ENCODE peak calls at places on chromosomes 4 and X, in seven cellular contexts. E is mammary epithelial cell, K is astrocyte of the cerebellum, R is lower lobe of right lung, M is K562, V is heart left ventricle, S is heart right ventricle. O is an unnamed sample.

GRCh38 chr4:7725951-7726350 is 213.7 kb downstream of the AFAP1 start:
- DNase-seq in E (peak), K (no peak), R (no peak), M (no peak), V (no peak), S (peak), O (no peak)

GRCh38 chr4:80090101-80090500 is 17.1 kb upstream of the ANTXR2 start:
- DNase-seq in E (no peak), K (no peak), R (no peak), M (no peak), V (no peak), S (no peak), O (no peak)

GRCh38 chrX:39261446-39262147 is 460.3 kb downstream of the MID1IP1 start:
- DNase-seq in E (peak), K (no peak), R (no peak), M (peak), V (no peak), S (no peak), O (peak)

GRCh38 chr4:5143940-5144339 is 92.7 kb downstream of the STK32B start:
- DNase-seq in E (no peak), K (no peak), R (no peak), M (no peak), V (no peak), S (no peak), O (no peak)

GRCh38 chr4:82652062-82652461 is 90.3 kb upstream of the TMEM150C start:
- DNase-seq in E (no peak), K (no peak), R (no peak), M (no peak), V (no peak), S (no peak), O (no peak)

GRCh38 chr4:99946346-99947189 is at the start of gene DNAJB14:
- DNase-seq in E (peak), K (no peak), R (peak), M (peak), V (peak), S (peak), O (no peak)

GRCh38 chr4:107740381-107740780 is 20.3 kb upstream of the PAPSS1 start:
- DNase-seq in E (no peak), K (no peak), R (no peak), M (no peak), V (no peak), S (no peak), O (no peak)

GRCh38 chrX:12225073-12225472 is 86.8 kb downstream of the FRMPD4 start:
- DNase-seq in E (no peak), K (no peak), R (no peak), M (no peak), V (no peak), S (no peak), O (no peak)

GRCh38 chr4:84176061-84176460 is 323.0 kb downstream of the NKX6-1 start:
- DNase-seq in E (no peak), K (no peak), R (no peak), M (no peak), V (no peak), S (no peak), O (no peak)

GRCh38 chrX:30935985-30936384 is 46.9 kb upstream of the TAB3 start:
- DNase-seq in E (peak), K (no peak), R (no peak), M (peak), V (no peak), S (peak), O (peak)
- TF ChIP-seq CTCF in E (peak), K (peak), R (no peak), M (peak), V (no peak), S (no peak), O (peak)

DNA sequence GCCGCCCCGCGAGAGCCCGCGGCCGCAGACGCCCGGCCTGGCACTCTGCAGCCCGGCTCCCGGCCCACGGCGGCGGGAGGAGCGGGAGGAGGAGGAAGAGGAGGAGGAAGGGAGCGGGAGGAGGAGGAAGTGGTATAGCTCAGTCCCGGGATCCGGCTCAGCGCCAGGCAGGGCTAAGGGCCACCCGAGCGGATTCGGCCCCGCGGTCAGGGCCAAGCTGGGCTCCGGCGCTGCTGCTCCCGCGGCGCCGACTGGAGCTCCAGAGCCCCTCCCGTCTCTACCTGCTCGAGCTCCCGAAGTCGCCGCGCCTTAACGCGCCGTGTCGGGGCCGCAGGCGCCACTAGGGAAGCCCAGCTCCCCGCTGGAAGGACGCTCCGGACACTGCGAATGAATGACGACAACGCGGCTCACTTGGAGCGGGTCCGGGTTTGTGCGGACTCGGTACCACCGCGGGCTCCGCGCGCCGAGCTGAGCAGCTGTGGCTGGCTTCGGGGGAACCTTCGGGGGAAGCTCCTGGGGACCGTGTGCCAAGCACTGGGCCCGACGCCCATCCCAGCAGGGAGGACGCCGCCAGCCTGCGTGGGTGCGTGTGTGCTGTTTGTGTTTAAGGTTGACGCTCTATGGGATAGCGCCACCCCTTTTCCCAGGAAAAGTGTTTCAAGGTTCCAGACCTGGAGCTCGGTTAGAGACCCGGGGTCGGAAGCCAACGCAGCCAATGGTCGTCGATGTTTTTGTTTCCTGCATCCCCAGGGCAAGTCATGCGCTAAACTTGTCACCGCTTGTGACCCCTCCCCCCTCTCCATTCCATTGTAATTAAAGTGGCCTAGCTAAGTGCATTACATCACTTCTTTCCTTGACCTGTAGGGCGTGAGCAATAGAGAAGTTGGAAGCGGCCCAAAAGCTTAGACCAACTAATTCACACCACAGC is at the start of gene TBC1D9:
- DNase-seq in E (peak), K (peak), R (peak), M (no peak), V (peak), S (peak), O (peak)
- H3K4me3 ChIP-seq in E (peak), K (peak), R (peak), M (no peak), V (peak), S (peak), O (peak)

DNA sequence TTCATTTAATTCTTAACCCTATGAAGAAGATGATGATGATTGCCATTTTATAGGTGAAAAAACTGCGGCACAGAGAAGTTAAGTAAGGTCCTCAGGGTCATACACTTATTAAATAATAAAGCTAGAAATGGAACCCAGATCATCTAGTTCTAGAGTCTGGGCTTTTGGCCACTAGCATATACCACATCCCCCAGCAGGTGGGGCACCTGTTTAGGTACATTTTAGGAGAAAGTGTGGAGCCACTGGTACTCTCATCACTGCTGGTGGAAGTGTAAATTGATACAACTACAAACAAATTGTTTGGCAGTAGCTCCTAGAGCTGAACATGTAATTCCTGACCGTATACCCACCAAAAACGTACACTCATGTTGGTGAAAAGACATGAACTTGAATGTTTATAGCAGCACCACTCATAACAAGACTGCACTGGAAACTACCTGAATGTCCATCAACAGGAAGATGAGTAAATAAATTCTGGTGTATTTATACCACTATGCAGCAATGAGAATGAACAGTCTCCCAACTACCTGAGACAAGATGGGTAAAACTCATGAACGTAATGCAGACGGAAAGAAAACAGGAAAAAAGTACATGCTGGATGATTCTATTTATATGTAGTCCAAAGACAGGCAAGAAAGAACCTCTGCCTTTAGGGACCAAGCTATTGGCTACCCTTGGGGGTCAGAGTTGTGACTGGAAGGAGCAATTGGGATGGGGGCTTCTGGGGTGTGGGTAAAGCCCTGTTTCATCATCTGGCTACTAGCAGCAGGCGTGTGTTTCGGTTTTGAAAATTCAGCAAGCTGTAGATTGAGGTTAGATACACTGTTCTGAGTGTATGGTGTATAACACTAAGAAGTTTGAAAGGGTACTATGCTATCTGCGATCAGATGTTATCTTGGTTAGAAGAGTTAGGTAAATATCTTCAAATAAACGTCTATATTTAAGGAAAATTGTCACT is 72.3 kb upstream of the ADGRG2 start:
- DNase-seq in E (no peak), K (no peak), R (no peak), M (no peak), V (no peak), S (no peak), O (no peak)
- TF ChIP-seq CTCF in E (peak), K (no peak), R (no peak), M (no peak), V (no peak), S (no peak), O (no peak)

DNA sequence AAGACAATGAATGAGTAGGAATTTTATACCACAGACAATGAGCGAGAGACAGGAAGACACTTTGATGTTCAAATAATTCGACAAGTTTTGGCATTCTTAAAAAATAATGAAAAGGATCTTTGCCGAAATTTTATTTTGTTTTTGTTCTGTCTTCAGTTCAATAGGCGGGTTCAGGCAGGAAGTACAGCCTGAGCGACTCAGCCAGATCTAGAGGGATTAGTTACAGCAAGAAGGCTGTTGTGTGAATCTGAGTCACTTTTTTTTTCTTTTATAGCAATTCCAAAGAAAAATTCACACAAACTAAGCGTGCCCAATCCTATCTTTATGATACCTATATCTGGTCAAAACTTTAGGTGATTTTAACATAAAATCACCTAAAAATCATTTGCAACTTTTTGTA is 505.4 kb upstream of the FAM241A start:
- DNase-seq in E (peak), K (no peak), R (no peak), M (no peak), V (no peak), S (no peak), O (no peak)
- H3K4me3 ChIP-seq in E (no peak), K (no peak), R (no peak), M (no peak), V (no peak), S (no peak), O (no peak)

GRCh38 chr4:105496899-105497298 is 23.0 kb upstream of the PPA2 start:
- DNase-seq in E (no peak), K (no peak), R (no peak), M (no peak), V (no peak), S (no peak), O (no peak)
- TF ChIP-seq CTCF in E (peak), K (peak), R (peak), M (peak), V (no peak), S (peak), O (peak)

GRCh38 chr4:21126113-21126512 is 425.9 kb downstream of the PACRGL start:
- DNase-seq in E (no peak), K (no peak), R (no peak), M (no peak), V (no peak), S (no peak), O (no peak)

GRCh38 chr4:21136231-21136630 is 436.0 kb downstream of the PACRGL start:
- DNase-seq in E (no peak), K (no peak), R (no peak), M (no peak), V (no peak), S (no peak), O (no peak)

GRCh38 chr4:21134994-21135393 is 434.7 kb downstream of the PACRGL start:
- DNase-seq in E (peak), K (peak), R (no peak), M (no peak), V (no peak), S (no peak), O (peak)

DNA sequence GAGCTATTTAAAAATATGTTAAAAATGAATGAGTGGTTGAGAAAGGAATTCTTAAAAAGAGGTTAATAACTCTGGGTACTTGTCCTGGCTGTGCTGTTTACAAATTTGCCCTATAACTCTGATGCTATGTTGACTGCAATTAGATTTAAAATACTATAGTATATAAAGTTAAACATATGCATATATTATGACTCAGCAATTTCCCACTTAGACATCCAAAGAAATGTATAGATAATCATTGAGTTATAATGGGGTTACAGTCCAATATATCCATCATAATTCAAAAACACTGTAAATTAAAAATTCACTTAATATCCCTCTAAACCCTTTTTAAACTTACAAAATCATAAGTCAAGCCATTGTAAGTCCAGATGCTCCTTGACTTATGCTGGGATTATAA is 430.3 kb downstream of the PACRGL start:
- DNase-seq in E (no peak), K (no peak), R (no peak), M (no peak), V (no peak), S (no peak), O (no peak)
- H3K4me3 ChIP-seq in E (no peak), K (no peak), R (no peak), M (no peak), V (no peak), S (no peak), O (no peak)

DNA sequence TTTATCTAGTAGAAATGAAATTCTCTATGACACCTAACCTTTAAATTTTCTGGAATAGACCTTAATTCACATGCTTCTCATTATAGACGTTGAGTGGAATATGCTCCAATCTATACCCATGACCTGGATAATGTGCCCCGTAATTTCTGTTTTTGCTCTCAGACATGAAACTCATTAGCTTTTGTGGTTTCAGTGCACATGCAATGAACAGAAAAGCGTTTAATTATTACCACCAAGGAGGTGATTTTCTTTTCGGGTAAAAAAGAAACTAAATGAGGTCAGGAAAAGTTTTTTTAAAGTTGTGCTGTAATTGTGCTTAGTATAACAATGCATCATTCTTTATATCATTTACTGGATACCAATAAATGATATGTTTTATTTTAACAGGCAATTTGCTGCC is 1703.9 kb upstream of the TENM3 start:
- DNase-seq in E (no peak), K (no peak), R (no peak), M (no peak), V (no peak), S (no peak), O (no peak)
- TF ChIP-seq CTCF in E (no peak), K (no peak), R (no peak), M (no peak), V (no peak), S (no peak), O (no peak)

GRCh38 chr4:120855307-120856001 is 67.1 kb downstream of the PRDM5 start:
- DNase-seq in E (no peak), K (no peak), R (no peak), M (no peak), V (no peak), S (no peak), O (no peak)
- H3K4me3 ChIP-seq in E (no peak), K (no peak), R (no peak), M (no peak), V (no peak), S (no peak), O (no peak)

O was measured in epithelial cell of proximal tubule.